ENCODE peak calls at places on chromosomes 12 and 14, in ten cellular contexts. U, O, Z, Y, S, E, V, I, B and M are unnamed samples.

GRCh38 chr12:57268264-57268663 is 17.3 kb upstream of the STAC3 start:
- DNase-seq in U (no peak), O (no peak), Z (no peak), Y (no peak), S (peak), E (no peak), V (no peak), I (no peak), B (no peak), M (no peak)

GRCh38 chr12:87848248-87848868 is 180.8 kb downstream of the C12orf50 start:
- DNase-seq in U (peak), O (no peak), Z (peak), Y (no peak), S (peak), E (no peak), V (peak), I (no peak), B (peak), M (peak)

GRCh38 chr12:49346659-49347306 is at the start of gene DNAJC22:
- DNase-seq in U (no peak), O (no peak), Z (no peak), Y (no peak), S (no peak), E (peak), V (no peak), I (no peak), B (no peak), M (no peak)

GRCh38 chr12:8572507-8572906 is 31.8 kb upstream of the CLEC4E start:
- DNase-seq in U (no peak), O (no peak), Z (no peak), Y (no peak), S (no peak), E (no peak), V (no peak), I (no peak), B (no peak), M (no peak)

GRCh38 chr12:12384601-12385321 is 27.9 kb downstream of the BORCS5 start:
- DNase-seq in U (no peak), O (no peak), Z (no peak), Y (no peak), S (no peak), E (peak), V (no peak), I (no peak), B (no peak), M (no peak)

GRCh38 chr12:15829949-15830348 is 40.8 kb upstream of the EPS8 start:
- DNase-seq in U (no peak), O (no peak), Z (no peak), Y (no peak), S (peak), E (no peak), V (peak), I (no peak), B (no peak), M (peak)

GRCh38 chr12:57216014-57216891 is at the start of gene NXPH4:
- DNase-seq in U (no peak), O (peak), Z (no peak), Y (no peak), S (no peak), E (peak), V (no peak), I (no peak), B (no peak), M (no peak)

GRCh38 chr12:62785941-62786559 is 148.9 kb downstream of the PPM1H start:
- DNase-seq in U (peak), O (no peak), Z (peak), Y (no peak), S (peak), E (no peak), V (peak), I (no peak), B (peak), M (peak)

GRCh38 chr12:109126781-109127180 is 10.4 kb downstream of the ACACB start:
- DNase-seq in U (no peak), O (no peak), Z (no peak), Y (no peak), S (peak), E (no peak), V (peak), I (no peak), B (no peak), M (peak)

GRCh38 chr12:85920324-85920947 is 46.3 kb downstream of the NTS start:
- DNase-seq in U (no peak), O (no peak), Z (no peak), Y (no peak), S (peak), E (no peak), V (peak), I (no peak), B (peak), M (peak)

GRCh38 chr14:104319489-104320241 is 181.3 kb downstream of the KIF26A start:
- DNase-seq in U (no peak), O (no peak), Z (no peak), Y (no peak), S (no peak), E (no peak), V (no peak), I (no peak), B (no peak), M (no peak)

GRCh38 chr14:21408152-21408551 is 24.3 kb upstream of the SUPT16H start:
- DNase-seq in U (no peak), O (no peak), Z (peak), Y (no peak), S (peak), E (no peak), V (peak), I (no peak), B (no peak), M (peak)

GRCh38 chr14:81311128-81311527 is 89.0 kb downstream of the STON2 start:
- DNase-seq in U (no peak), O (no peak), Z (no peak), Y (no peak), S (no peak), E (no peak), V (no peak), I (no peak), B (no peak), M (no peak)

GRCh38 chr12:132518354-132518992 is 28.5 kb downstream of the FBRSL1 start:
- DNase-seq in U (no peak), O (no peak), Z (no peak), Y (no peak), S (no peak), E (no peak), V (no peak), I (no peak), B (no peak), M (no peak)

GRCh38 chr14:100747021-100747586 is 20.4 kb downstream of the DLK1 start:
- DNase-seq in U (no peak), O (no peak), Z (peak), Y (no peak), S (peak), E (peak), V (peak), I (no peak), B (no peak), M (peak)

GRCh38 chr12:101567918-101568317 is 26.9 kb upstream of the MYBPC1 start:
- DNase-seq in U (no peak), O (no peak), Z (no peak), Y (no peak), S (no peak), E (no peak), V (no peak), I (no peak), B (no peak), M (no peak)